ENCODE peak calls at places on chromosomes 12 and 14, in six cellular contexts. B is IMR-90, S is lower lobe of right lung, F is cardiac muscle cell, K is GM12865, V is skeletal muscle cell. R is an unnamed sample.

GRCh38 chr12:95574799-95575452 is 23.6 kb upstream of the USP44 start:
- DNase-seq in B (peak), S (no peak), F (peak), K (no peak), V (peak), R (no peak)

GRCh38 chr12:84785951-84786350 is 126.6 kb downstream of the SLC6A15 start:
- DNase-seq in B (peak), S (no peak), F (no peak), K (no peak), V (no peak), R (no peak)

GRCh38 chr14:93136009-93136408 is 20.3 kb upstream of the ITPK1 start:
- DNase-seq in B (no peak), S (no peak), F (no peak), K (no peak), V (no peak), R (no peak)

GRCh38 chr12:5654019-5654418 is 222.1 kb downstream of the NTF3 start:
- DNase-seq in B (no peak), S (no peak), F (no peak), K (no peak), V (no peak), R (no peak)

GRCh38 chr14:60151715-60152114 is 13.5 kb downstream of the DHRS7 start:
- DNase-seq in B (peak), S (peak), F (no peak), K (peak), V (peak), R (peak)

GRCh38 chr12:64082866-64083268 is 139.2 kb downstream of the KICS2 start:
- DNase-seq in B (no peak), S (no peak), F (no peak), K (no peak), V (no peak), R (no peak)

GRCh38 chr14:68268197-68268596 is 448.6 kb downstream of the RAD51B start:
- DNase-seq in B (no peak), S (no peak), F (no peak), K (peak), V (no peak), R (no peak)

GRCh38 chr12:66602483-66603143 is 76.3 kb downstream of the GRIP1 start:
- DNase-seq in B (no peak), S (no peak), F (no peak), K (no peak), V (no peak), R (no peak)

GRCh38 chr14:61584258-61584657 is 111.1 kb upstream of the HIF1A start:
- DNase-seq in B (peak), S (no peak), F (peak), K (no peak), V (no peak), R (no peak)

GRCh38 chr12:30025317-30025716 is 241.6 kb upstream of the TMTC1 start:
- DNase-seq in B (no peak), S (no peak), F (no peak), K (no peak), V (no peak), R (no peak)

GRCh38 chr12:57896437-57897201 is 44.7 kb upstream of the ATP23 start:
- DNase-seq in B (peak), S (peak), F (peak), K (peak), V (no peak), R (no peak)

GRCh38 chr14:23022849-23023499 is 11.7 kb downstream of the PSMB5 start:
- DNase-seq in B (no peak), S (no peak), F (no peak), K (no peak), V (no peak), R (no peak)

GRCh38 chr14:76862546-76863282 is 36.5 kb downstream of the LRRC74A start:
- DNase-seq in B (no peak), S (no peak), F (no peak), K (peak), V (no peak), R (no peak)

GRCh38 chr12:49478949-49479664 is 59.7 kb upstream of the KCNH3 start:
- DNase-seq in B (no peak), S (no peak), F (peak), K (no peak), V (no peak), R (no peak)

GRCh38 chr14:104683653-104684448 is 5.6 kb upstream of the INF2 start:
- DNase-seq in B (no peak), S (peak), F (no peak), K (no peak), V (no peak), R (no peak)

GRCh38 chr14:104680806-104681688 is 8.4 kb upstream of the INF2 start:
- DNase-seq in B (peak), S (peak), F (peak), K (peak), V (no peak), R (peak)

GRCh38 chr14:104680056-104680805 is 9.2 kb upstream of the INF2 start:
- DNase-seq in B (peak), S (peak), F (no peak), K (no peak), V (peak), R (peak)

GRCh38 chr14:104681689-104682074 is 7.7 kb upstream of the INF2 start:
- DNase-seq in B (peak), S (peak), F (peak), K (no peak), V (peak), R (peak)

GRCh38 chr14:104682107-104682593 is 7.3 kb upstream of the INF2 start:
- DNase-seq in B (no peak), S (peak), F (peak), K (no peak), V (no peak), R (no peak)
- H3K4me3 ChIP-seq in B (peak), S (peak), F (no peak), K (no peak), V (peak), R (peak)

GRCh38 chr14:55028476-55028875 is 1.4 kb downstream of the SOCS4 start:
- DNase-seq in B (no peak), S (no peak), F (no peak), K (no peak), V (no peak), R (no peak)

GRCh38 chr14:55026441-55026792 is 482 bp downstream of the WDHD1 start:
- DNase-seq in B (no peak), S (no peak), F (no peak), K (no peak), V (no peak), R (no peak)

GRCh38 chr14:55026793-55027560 is at the start of the genes SOCS4 and WDHD1:
- DNase-seq in B (peak), S (peak), F (peak), K (peak), V (peak), R (peak)

GRCh38 chr14:55025948-55026347 is 951 bp downstream of the WDHD1 start:
- DNase-seq in B (no peak), S (no peak), F (no peak), K (no peak), V (no peak), R (no peak)

GRCh38 chr14:55028066-55028465 is 1.0 kb downstream of the SOCS4 start:
- DNase-seq in B (peak), S (no peak), F (peak), K (no peak), V (no peak), R (no peak)
- H3K4me3 ChIP-seq in B (peak), S (peak), F (peak), K (peak), V (peak), R (peak)

DNA sequence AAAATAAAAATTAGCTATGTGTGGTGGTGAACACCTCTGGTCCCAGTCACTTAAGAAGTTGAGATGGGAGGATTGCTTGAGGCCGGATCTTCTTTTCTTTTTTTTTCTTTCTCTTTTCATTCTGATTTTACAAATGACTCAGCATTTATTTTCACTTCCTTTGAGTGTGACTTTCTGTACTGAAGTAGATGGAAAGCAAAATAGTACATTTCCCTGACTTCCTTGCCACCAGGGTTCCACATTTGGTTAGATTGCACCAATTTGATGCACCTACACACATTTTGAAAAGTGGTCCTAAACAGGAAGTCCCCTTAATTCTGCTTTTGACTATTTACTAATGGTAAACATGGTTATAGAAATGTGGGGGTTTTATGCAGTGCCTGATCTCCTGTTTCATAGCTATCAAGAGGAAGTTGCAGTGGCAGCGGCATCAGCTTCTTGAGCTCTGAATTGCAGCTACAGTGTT is 13.0 kb upstream of the LEMD3 start:
- DNase-seq in B (peak), S (no peak), F (no peak), K (peak), V (no peak), R (no peak)
- H3K4me3 ChIP-seq in B (no peak), S (no peak), F (no peak), K (peak), V (no peak), R (no peak)

DNA sequence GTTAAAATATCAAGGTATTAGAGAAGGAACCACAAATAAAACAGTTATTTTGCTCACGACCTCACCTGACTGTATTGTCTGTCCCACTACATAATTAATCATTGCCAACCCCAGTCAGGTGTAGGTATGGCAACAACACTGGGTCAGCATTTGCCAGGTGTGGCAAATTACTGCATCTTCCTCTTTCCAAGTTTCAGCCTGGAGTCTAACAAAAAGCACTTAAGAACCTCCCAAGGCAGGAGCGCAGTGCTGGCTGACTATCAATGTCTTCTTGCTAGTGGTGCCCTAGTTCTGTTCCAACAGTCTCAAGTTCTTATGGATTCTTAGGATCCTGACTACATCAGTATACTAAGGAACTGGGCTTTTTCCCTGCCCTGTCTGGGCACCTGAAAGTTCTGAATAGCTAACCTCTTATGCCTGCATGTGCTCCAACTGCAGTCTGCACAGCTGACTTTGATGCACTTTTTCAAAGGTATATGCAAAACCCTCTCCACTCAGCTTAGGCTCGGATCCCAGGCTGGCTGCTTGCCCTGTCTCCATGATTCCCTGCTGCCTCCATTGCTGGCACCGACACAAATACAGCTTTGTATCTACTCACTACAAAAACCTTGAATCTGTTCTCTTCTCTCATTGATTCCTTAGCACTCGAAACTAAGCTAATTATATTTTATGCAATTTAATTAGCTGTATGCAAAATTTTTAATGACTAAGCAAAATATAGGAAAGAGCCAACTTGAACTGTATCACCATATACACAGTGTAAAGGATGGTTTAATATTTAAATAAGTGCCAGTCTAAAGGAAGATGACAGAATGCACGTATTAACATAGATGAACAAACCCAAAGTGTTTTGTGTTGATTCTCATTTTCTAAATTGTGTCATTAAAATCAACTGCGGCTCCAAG is 113.2 kb downstream of the PRKD1 start:
- DNase-seq in B (peak), S (no peak), F (no peak), K (no peak), V (no peak), R (no peak)
- H3K4me3 ChIP-seq in B (no peak), S (no peak), F (no peak), K (no peak), V (no peak), R (no peak)

DNA sequence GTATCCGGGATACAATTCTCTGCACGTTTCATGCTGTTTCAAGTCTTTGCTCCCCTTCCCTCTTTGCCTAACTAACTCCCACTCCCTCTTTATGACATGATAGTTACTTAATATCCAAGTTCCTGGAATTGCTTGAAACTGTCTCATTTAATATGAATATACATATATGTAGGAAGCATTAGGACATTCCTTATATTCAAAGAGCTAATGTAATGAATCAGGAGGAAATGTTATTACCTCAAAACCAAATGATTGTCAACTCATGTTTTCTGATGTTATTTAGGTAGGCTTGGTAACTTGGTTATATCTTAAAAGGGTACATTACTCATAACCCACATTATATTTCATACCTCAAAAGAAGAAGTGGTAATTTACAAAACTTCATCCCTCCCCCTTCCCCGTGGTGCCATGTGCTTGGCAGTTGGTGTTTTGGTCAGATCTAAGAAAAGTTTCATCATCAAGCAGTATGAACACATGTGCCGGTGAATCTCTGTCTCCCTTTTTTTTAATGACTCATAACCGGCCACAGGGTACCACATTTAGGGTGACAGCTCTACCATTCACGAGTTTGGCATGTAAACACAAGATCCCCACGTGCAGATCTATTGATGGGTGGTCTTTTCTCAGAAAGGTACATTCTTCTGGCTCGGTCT is 56.5 kb downstream of the HCAR2 start:
- DNase-seq in B (peak), S (no peak), F (no peak), K (peak), V (peak), R (no peak)
- H3K4me3 ChIP-seq in B (no peak), S (peak), F (no peak), K (peak), V (no peak), R (no peak)

DNA sequence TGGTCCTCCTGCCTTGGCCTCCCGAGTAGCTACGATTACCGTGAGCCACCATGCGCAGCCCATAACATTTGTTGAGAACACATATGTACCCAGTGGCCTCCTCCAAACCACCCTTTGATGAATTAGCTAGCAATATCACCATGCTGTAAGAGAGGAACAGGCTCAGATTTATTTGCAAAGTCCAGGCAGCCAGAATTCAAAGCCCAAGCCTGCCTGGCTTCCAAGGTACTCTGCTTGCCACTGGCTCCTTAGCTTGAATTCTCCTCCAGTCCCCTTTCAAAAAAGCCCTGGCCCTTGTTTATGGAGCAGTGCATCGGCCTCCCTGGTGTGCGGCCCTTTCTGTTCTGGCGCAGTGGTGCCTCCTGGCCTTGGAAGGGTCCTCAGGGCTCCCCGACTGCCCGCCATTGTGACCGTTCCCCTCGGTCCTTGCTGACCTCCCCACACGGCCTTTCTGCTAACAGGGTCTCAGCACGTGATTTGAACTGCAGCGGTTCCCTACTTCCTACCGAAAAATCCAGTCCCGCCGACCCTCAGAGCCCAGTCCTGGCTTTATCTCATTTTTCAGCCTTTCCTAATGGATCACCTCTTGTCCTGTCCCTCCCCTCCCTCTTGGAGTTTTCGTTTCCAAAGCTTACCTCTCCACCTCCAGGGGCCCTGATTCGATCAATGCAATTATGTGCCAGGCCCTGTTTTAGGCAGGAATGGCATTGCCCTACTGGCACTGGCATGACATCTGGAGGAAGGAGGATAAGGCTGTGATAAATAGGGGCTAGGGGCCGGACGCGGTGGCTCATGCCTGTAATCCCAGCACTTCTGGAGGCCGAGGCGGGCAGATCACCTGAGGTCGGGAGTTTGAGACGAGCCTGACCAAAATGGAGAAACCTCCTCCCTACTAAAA is 22.0 kb downstream of the SLC25A29 start:
- DNase-seq in B (no peak), S (no peak), F (no peak), K (no peak), V (no peak), R (no peak)
- H3K4me3 ChIP-seq in B (no peak), S (peak), F (no peak), K (no peak), V (peak), R (peak)

DNA sequence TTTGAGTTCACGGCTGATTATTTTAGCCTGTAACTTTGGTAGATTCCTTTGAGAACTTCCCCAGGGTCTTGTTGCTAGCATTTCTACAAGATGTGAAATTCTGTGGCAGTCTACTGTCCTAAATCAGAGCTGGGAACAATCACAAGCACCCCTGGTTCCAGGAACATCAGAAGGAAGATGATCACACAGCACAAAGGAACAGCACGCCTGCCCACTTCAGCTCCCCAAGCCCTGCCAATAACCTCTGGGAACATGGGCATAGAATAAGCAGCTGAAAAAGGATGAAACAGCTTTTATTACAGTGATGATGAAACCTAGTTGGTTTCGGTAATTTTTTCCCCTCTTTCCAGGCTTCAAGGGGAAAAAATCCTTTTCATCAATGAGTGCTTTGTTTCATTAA is 12.3 kb downstream of the GPR19 start:
- DNase-seq in B (no peak), S (no peak), F (no peak), K (no peak), V (no peak), R (no peak)
- H3K4me3 ChIP-seq in B (no peak), S (no peak), F (peak), K (no peak), V (no peak), R (no peak)

DNA sequence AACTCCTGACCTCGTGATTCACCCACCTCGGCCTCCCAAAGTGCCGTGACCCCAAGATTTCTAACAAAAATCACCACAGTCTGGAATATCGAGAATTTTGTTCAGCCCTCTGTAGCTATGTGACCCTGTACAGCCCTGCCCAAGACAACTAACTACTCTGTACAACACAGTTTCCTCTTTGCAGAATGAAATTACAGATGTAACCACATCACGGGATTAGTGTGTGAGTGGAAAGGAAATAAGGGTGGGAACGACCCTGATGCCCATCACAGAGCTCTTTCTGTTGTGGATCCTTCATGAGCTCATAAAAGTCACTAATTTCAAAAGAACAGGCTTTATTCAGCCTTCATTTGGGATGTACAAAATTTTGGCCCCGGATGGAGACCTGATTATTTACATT is 50.5 kb upstream of the KRR1 start:
- DNase-seq in B (no peak), S (no peak), F (no peak), K (no peak), V (no peak), R (no peak)
- H3K4me3 ChIP-seq in B (no peak), S (no peak), F (no peak), K (no peak), V (no peak), R (no peak)

DNA sequence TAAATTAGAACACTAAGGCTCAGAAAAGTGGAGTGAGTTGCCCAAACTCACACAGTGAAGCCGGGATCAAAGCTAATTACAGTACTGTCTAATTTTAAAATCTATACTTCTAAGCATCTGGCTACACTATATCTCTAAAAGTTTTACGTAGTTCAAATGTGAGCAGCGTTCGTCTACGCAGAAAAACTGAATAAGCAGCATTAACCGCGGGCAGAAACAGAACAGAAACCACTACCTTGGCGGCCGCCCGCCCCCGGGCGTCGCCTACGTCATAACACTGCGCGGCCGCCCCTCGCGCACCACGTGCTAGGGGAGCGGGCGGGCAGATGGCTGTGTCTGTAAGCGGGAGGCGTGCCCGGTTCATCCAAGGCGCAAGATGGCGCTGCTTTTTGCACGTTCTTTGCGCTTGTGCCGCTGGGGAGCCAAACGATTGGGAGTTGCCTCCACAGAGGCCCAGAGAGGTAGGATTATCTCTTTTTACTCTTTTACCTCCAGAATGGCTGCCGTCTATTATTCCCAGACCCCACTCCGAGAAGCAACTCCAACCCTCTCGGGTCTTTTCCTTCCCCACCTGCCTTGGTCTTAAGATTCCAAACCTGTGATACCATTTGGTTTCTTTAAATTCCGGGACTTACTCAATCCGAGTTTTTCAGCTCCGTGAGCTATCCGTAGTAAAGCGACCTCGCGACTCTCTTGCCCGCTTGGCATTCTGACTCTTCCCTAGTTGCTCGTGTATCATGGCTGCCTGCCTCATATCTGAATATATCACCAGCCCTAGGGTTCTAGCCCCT is at the start of gene SPRYD4:
- DNase-seq in B (peak), S (peak), F (peak), K (peak), V (peak), R (peak)
- H3K4me3 ChIP-seq in B (peak), S (peak), F (peak), K (peak), V (peak), R (peak)

GRCh38 chr14:88323520-88324199 is 591 bp upstream of the KCNK10 start:
- DNase-seq in B (peak), S (no peak), F (peak), K (peak), V (no peak), R (no peak)
- H3K4me3 ChIP-seq in B (peak), S (peak), F (peak), K (peak), V (peak), R (peak)